ENCODE peak calls at places on chromosomes 12 and 14, in seven cellular contexts. I is upper lobe of left lung, C is A549, U is transverse colon, F is ovary, Z is stomach, L is esophagus muscularis mucosa. X is an unnamed sample.

GRCh38 chr12:90004319-90005074 is 295.9 kb upstream of the ATP2B1 start:
- DNase-seq in I (no peak), C (no peak), U (no peak), F (no peak), Z (no peak), L (no peak), X (no peak)

GRCh38 chr14:68788275-68789001 is 4.4 kb downstream of the ZFP36L1 start:
- DNase-seq in I (no peak), C (no peak), U (no peak), F (no peak), Z (no peak), L (no peak), X (no peak)

GRCh38 chr12:56236985-56237384 is 7.1 kb downstream of the SLC39A5 start:
- DNase-seq in I (no peak), C (no peak), U (no peak), F (no peak), Z (no peak), L (no peak), X (no peak)

GRCh38 chr12:108772896-108773797 is 41.8 kb upstream of the CORO1C start:
- DNase-seq in I (no peak), C (no peak), U (no peak), F (no peak), Z (no peak), L (no peak), X (no peak)

GRCh38 chr14:103568952-103569351 is 6.2 kb downstream of the COA8 start:
- DNase-seq in I (no peak), C (no peak), U (no peak), F (no peak), Z (no peak), L (no peak), X (no peak)

GRCh38 chr14:54121461-54121860 is 164.8 kb upstream of the BMP4 start:
- DNase-seq in I (no peak), C (no peak), U (no peak), F (no peak), Z (no peak), L (no peak), X (no peak)

GRCh38 chr12:118374909-118375308 is 1.4 kb upstream of the SUDS3 start:
- DNase-seq in I (no peak), C (no peak), U (no peak), F (no peak), Z (no peak), L (no peak), X (no peak)

GRCh38 chr12:124203176-124203575 is 91.7 kb upstream of the RFLNA start:
- DNase-seq in I (no peak), C (no peak), U (no peak), F (no peak), Z (no peak), L (no peak), X (no peak)

GRCh38 chr12:75478395-75478794 is 2.2 kb upstream of the GLIPR1 start:
- DNase-seq in I (peak; percentile 37), C (no peak), U (no peak), F (no peak), Z (no peak), L (no peak), X (no peak)

GRCh38 chr12:31000751-31001150 is 72.9 kb upstream of the DDX11 start:
- DNase-seq in I (no peak), C (no peak), U (no peak), F (no peak), Z (no peak), L (no peak), X (no peak)

GRCh38 chr14:98069712-98070133 is 1202.3 kb downstream of the BCL11B start:
- DNase-seq in I (peak; percentile 24), C (peak; percentile 4), U (no peak), F (no peak), Z (no peak), L (no peak), X (no peak)

GRCh38 chr12:132727091-132727794 is 16.6 kb downstream of the PGAM5 start:
- DNase-seq in I (no peak), C (no peak), U (no peak), F (no peak), Z (no peak), L (no peak), X (no peak)

GRCh38 chr12:132729541-132730320 is 19.1 kb downstream of the PGAM5 start:
- DNase-seq in I (no peak), C (peak; percentile 56), U (no peak), F (no peak), Z (no peak), L (no peak), X (no peak)

GRCh38 chr12:132734206-132734605 is 23.6 kb downstream of the PGAM5 start:
- DNase-seq in I (no peak), C (no peak), U (no peak), F (no peak), Z (no peak), L (no peak), X (no peak)

GRCh38 chr12:132731574-132731973 is 20.9 kb downstream of the PGAM5 start:
- DNase-seq in I (no peak), C (no peak), U (no peak), F (no peak), Z (no peak), L (no peak), X (no peak)

GRCh38 chr12:132730353-132730752 is 19.7 kb downstream of the PGAM5 start:
- DNase-seq in I (no peak), C (no peak), U (no peak), F (no peak), Z (no peak), L (no peak), X (no peak)
- TF ChIP-seq POLR2A in I (no peak), C (no peak), U (no peak), F (no peak), Z (no peak), L (no peak), X (no peak)

DNA sequence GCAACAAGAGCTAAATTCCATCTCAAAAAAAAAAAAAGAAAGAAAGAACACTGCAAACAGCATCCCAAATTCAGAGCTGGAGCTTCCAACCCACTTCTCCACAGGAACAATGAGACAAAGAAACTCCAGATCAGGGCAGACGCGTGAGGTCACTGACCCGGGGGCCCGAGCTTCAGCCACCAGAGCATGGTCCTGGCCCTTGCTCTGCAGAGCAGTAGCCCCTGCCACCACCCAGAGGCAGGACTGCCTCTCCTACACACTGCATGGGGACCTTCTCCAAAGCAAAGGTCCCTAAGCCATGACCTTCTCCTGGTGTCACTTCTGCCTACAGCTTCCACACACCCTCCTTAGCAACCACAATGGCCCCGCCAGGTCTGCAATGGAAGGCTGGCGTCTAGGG is 53.1 kb downstream of the CCNK start:
- DNase-seq in I (no peak), C (no peak), U (no peak), F (no peak), Z (no peak), L (no peak), X (no peak)
- TF ChIP-seq EP300 in I (no peak), C (no peak), U (no peak), F (no peak), Z (no peak), L (no peak), X (no peak)

GRCh38 chr12:116266220-116266619 is 11.3 kb downstream of the MED13L start:
- DNase-seq in I (no peak), C (peak; percentile 57), U (no peak), F (no peak), Z (no peak), L (no peak), X (no peak)

GRCh38 chr12:116264525-116265070 is 12.9 kb downstream of the MED13L start:
- DNase-seq in I (no peak), C (no peak), U (no peak), F (no peak), Z (no peak), L (no peak), X (no peak)

GRCh38 chr12:116267948-116268347 is 9.5 kb downstream of the MED13L start:
- DNase-seq in I (no peak), C (no peak), U (no peak), F (no peak), Z (no peak), L (no peak), X (no peak)

GRCh38 chr12:116265361-116266128 is 11.9 kb downstream of the MED13L start:
- DNase-seq in I (no peak), C (no peak), U (no peak), F (no peak), Z (no peak), L (no peak), X (no peak)

DNA sequence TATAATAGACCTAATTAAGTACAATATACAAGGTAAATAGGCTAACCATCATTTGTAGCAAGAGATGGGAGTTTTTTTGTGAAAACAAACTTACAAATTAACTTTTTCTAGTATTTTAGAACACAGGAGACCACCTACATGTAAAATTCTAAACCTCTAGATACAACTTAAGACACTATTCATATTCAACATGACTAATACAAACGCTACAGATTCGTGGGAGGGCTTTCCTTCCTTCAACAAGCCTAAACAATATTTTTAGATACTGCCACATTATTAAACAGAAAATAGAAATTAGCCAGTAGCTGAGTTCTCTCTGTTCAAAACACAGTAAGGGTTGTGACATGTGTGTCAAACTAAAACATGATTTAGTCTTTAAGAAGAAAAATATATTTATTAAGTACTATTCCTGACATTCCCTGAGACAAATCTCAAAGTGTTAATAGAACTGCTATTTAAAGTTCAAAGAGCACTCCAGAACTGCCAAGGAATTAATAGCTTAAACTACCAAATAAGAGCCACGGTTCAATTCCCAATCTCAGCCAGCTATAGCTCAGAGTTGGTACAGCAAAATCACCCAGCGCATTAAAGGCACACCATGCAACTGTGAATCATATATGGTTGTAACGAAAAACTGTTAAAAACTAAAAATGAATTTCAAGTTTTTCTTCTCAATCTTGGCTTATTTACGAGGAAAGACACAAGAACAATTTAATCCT is 10.7 kb downstream of the MED13L start:
- DNase-seq in I (no peak), C (no peak), U (no peak), F (no peak), Z (no peak), L (no peak), X (no peak)
- H3K4me3 ChIP-seq in I (no peak overlapping the region), C (no peak overlapping the region), U (no peak overlapping the region), F (no peak overlapping the region), Z (no peak overlapping the region), L (no peak overlapping the region), X (no peak overlapping the region)

GRCh38 chr12:46382974-46383653 is 10.5 kb upstream of the SLC38A2 start:
- DNase-seq in I (peak; percentile 98), C (peak; percentile 98), U (peak; percentile 98), F (peak; percentile 99), Z (peak; percentile 98), L (peak; percentile 99), X (peak; percentile 99)
- TF ChIP-seq POLR2A in I (peak; percentile 72), C (peak; percentile 68), U (peak; percentile 33), F (peak; percentile 93), Z (peak; percentile 69), L (peak; percentile 88), X (no peak)

GRCh38 chr12:93852067-93852466 is 174.9 kb downstream of the CRADD start:
- DNase-seq in I (no peak), C (no peak), U (no peak), F (no peak), Z (no peak), L (no peak), X (no peak)
- TF ChIP-seq EP300 in I (no peak), C (no peak), U (no peak), F (no peak), Z (no peak), L (no peak), X (no peak)

GRCh38 chr12:128269108-128269713 is 2.2 kb downstream of the TMEM132C start:
- DNase-seq in I (no peak), C (no peak), U (no peak), F (no peak), Z (no peak), L (no peak), X (no peak)
- H3K4me3 ChIP-seq in I (no peak overlapping the region), C (no peak overlapping the region), U (no peak overlapping the region), F (no peak overlapping the region), Z (no peak overlapping the region), L (peak overlapping the region; percentile 46), X (no peak overlapping the region)